ENCODE peak calls at places on chromosomes 16 and 17, in seven cellular contexts. One of them, this sample, is unnamed. For H3K4me1 and H3K27me3, the result is how much of the 10 kb centered on the place peaks cover.

GRCh38 chr16:67779256-67780014 is 26.9 kb downstream of the RANBP10 start:
- DNase-seq in hepatocyte: no peak
- DNase-seq in HCT116: no peak
- DNase-seq in IMR-90: no peak
- DNase-seq in K562: no peak
- DNase-seq in astrocyte: no peak
- DNase-seq in fibroblast of lung: no peak
- DNase-seq in this sample: no peak

GRCh38 chr17:20171741-20172377 is 162.7 kb downstream of the SPECC1 start:
- DNase-seq in astrocyte: peak
- DNase-seq in fibroblast of lung: no peak
- DNase-seq in hepatocyte: peak
- DNase-seq in IMR-90: peak
- DNase-seq in K562: no peak
- DNase-seq in HCT116: no peak
- DNase-seq in this sample: no peak

GRCh38 chr16:75282811-75283281 is 31.4 kb upstream of the BCAR1 start:
- DNase-seq in K562: no peak
- DNase-seq in fibroblast of lung: no peak
- DNase-seq in astrocyte: peak
- DNase-seq in IMR-90: peak
- DNase-seq in HCT116: no peak
- DNase-seq in hepatocyte: no peak
- DNase-seq in this sample: peak

GRCh38 chr16:65068151-65068740 is 53.6 kb downstream of the CDH11 start:
- DNase-seq in hepatocyte: no peak
- DNase-seq in IMR-90: peak
- DNase-seq in HCT116: no peak
- DNase-seq in astrocyte: peak
- DNase-seq in K562: no peak
- DNase-seq in fibroblast of lung: peak
- DNase-seq in this sample: peak

GRCh38 chr17:55496094-55496881 is 15.0 kb downstream of the SMIM36 start:
- DNase-seq in K562: no peak
- DNase-seq in astrocyte: peak
- DNase-seq in IMR-90: peak
- DNase-seq in fibroblast of lung: peak
- DNase-seq in hepatocyte: peak
- DNase-seq in HCT116: no peak
- DNase-seq in this sample: peak

GRCh38 chr16:57357330-57358151 is 1.0 kb upstream of the CCL22 start:
- DNase-seq in IMR-90: no peak
- DNase-seq in astrocyte: no peak
- DNase-seq in K562: no peak
- DNase-seq in hepatocyte: no peak
- DNase-seq in fibroblast of lung: no peak
- DNase-seq in HCT116: no peak
- DNase-seq in this sample: no peak

GRCh38 chr16:380837-381787 is 666 bp downstream of the PGAP6 start:
- DNase-seq in IMR-90: peak
- DNase-seq in fibroblast of lung: no peak
- DNase-seq in hepatocyte: peak
- DNase-seq in K562: peak
- DNase-seq in HCT116: no peak
- DNase-seq in astrocyte: no peak
- DNase-seq in this sample: peak

GRCh38 chr17:17229416-17230098 is 7.4 kb downstream of the FLCN start:
- DNase-seq in IMR-90: no peak
- DNase-seq in astrocyte: no peak
- DNase-seq in HCT116: no peak
- DNase-seq in fibroblast of lung: no peak
- DNase-seq in K562: no peak
- DNase-seq in hepatocyte: no peak
- DNase-seq in this sample: no peak

GRCh38 chr16:3266873-3267537 is 10.6 kb upstream of the MEFV start:
- DNase-seq in HCT116: peak
- DNase-seq in IMR-90: peak
- DNase-seq in K562: no peak
- DNase-seq in astrocyte: peak
- DNase-seq in hepatocyte: peak
- DNase-seq in fibroblast of lung: peak
- DNase-seq in this sample: peak

GRCh38 chr17:72134560-72135399 is 14.0 kb downstream of the SOX9 start:
- DNase-seq in astrocyte: peak
- DNase-seq in HCT116: no peak
- DNase-seq in K562: no peak
- DNase-seq in IMR-90: peak
- DNase-seq in hepatocyte: no peak
- DNase-seq in fibroblast of lung: peak
- DNase-seq in this sample: peak

GRCh38 chr17:31089461-31089860 is 5.3 kb upstream of the NF1 start:
- DNase-seq in K562: no peak
- DNase-seq in hepatocyte: no peak
- DNase-seq in astrocyte: no peak
- DNase-seq in HCT116: no peak
- DNase-seq in fibroblast of lung: no peak
- DNase-seq in IMR-90: no peak
- DNase-seq in this sample: no peak

GRCh38 chr17:19016881-19017280 is 12.3 kb upstream of the FAM83G start:
- DNase-seq in astrocyte: no peak
- DNase-seq in K562: no peak
- DNase-seq in IMR-90: no peak
- DNase-seq in fibroblast of lung: no peak
- DNase-seq in HCT116: no peak
- DNase-seq in hepatocyte: no peak
- DNase-seq in this sample: no peak

GRCh38 chr16:17271687-17272086 is 199.1 kb downstream of the XYLT1 start:
- DNase-seq in HCT116: no peak
- DNase-seq in IMR-90: peak
- DNase-seq in astrocyte: peak
- DNase-seq in fibroblast of lung: peak
- DNase-seq in K562: no peak
- DNase-seq in hepatocyte: peak
- DNase-seq in this sample: peak

GRCh38 chr17:35373984-35374765 is 754 bp upstream of the SLFN11 start:
- DNase-seq in fibroblast of lung: peak
- DNase-seq in K562: no peak
- DNase-seq in astrocyte: peak
- DNase-seq in HCT116: no peak
- DNase-seq in IMR-90: peak
- DNase-seq in hepatocyte: peak
- DNase-seq in this sample: peak

GRCh38 chr16:54817432-54817831 is 113.2 kb upstream of the IRX5 start:
- DNase-seq in HCT116: no peak
- DNase-seq in hepatocyte: no peak
- DNase-seq in K562: peak
- DNase-seq in astrocyte: no peak
- DNase-seq in IMR-90: no peak
- DNase-seq in fibroblast of lung: no peak
- DNase-seq in this sample: peak

GRCh38 chr16:525520-526180 is 1.9 kb upstream of the CAPN15 start:
- DNase-seq in fibroblast of lung: peak
- DNase-seq in K562: no peak
- DNase-seq in astrocyte: peak
- DNase-seq in hepatocyte: peak
- DNase-seq in HCT116: peak
- DNase-seq in IMR-90: peak
- DNase-seq in this sample: peak

GRCh38 chr17:35089846-35090193 is 26.3 kb upstream of the RFFL start:
- DNase-seq in hepatocyte: peak
- DNase-seq in K562: peak
- DNase-seq in IMR-90: peak
- DNase-seq in fibroblast of lung: no peak
- DNase-seq in HCT116: no peak
- DNase-seq in astrocyte: no peak
- DNase-seq in this sample: peak

GRCh38 chr16:65658339-65659275 is 536.7 kb upstream of the CDH11 start:
- DNase-seq in HCT116: no peak
- DNase-seq in IMR-90: peak
- DNase-seq in hepatocyte: peak
- DNase-seq in fibroblast of lung: peak
- DNase-seq in K562: no peak
- DNase-seq in astrocyte: peak
- DNase-seq in this sample: peak

GRCh38 chr17:28467456-28468025 is 5.9 kb upstream of the SLC13A2 start:
- DNase-seq in HCT116: no peak
- DNase-seq in hepatocyte: no peak
- DNase-seq in astrocyte: peak
- DNase-seq in fibroblast of lung: peak
- DNase-seq in IMR-90: peak
- DNase-seq in K562: no peak
- DNase-seq in this sample: peak

GRCh38 chr16:47574091-47575054 is 113.2 kb downstream of the PHKB start:
- DNase-seq in fibroblast of lung: peak
- DNase-seq in astrocyte: peak
- DNase-seq in K562: no peak
- DNase-seq in IMR-90: peak
- DNase-seq in hepatocyte: no peak
- DNase-seq in HCT116: no peak
- DNase-seq in this sample: peak

GRCh38 chr17:11736613-11737289 is 138.5 kb downstream of the DNAH9 start:
- DNase-seq in fibroblast of lung: no peak
- DNase-seq in IMR-90: no peak
- DNase-seq in astrocyte: no peak
- DNase-seq in hepatocyte: no peak
- DNase-seq in K562: no peak
- DNase-seq in HCT116: no peak
- DNase-seq in this sample: no peak

GRCh38 chr17:11742891-11743290 is 144.6 kb downstream of the DNAH9 start:
- DNase-seq in astrocyte: no peak
- DNase-seq in IMR-90: no peak
- DNase-seq in K562: no peak
- DNase-seq in fibroblast of lung: no peak
- DNase-seq in HCT116: no peak
- DNase-seq in hepatocyte: peak
- DNase-seq in this sample: no peak

GRCh38 chr17:11737290-11737679 is 139.0 kb downstream of the DNAH9 start:
- DNase-seq in astrocyte: no peak
- DNase-seq in K562: no peak
- DNase-seq in IMR-90: no peak
- DNase-seq in fibroblast of lung: no peak
- DNase-seq in hepatocyte: no peak
- DNase-seq in HCT116: no peak
- DNase-seq in this sample: no peak

GRCh38 chr17:11739848-11740247 is 141.6 kb downstream of the DNAH9 start:
- DNase-seq in fibroblast of lung: no peak
- DNase-seq in IMR-90: no peak
- DNase-seq in hepatocyte: no peak
- DNase-seq in K562: no peak
- DNase-seq in astrocyte: no peak
- DNase-seq in HCT116: no peak
- DNase-seq in this sample: no peak

DNA sequence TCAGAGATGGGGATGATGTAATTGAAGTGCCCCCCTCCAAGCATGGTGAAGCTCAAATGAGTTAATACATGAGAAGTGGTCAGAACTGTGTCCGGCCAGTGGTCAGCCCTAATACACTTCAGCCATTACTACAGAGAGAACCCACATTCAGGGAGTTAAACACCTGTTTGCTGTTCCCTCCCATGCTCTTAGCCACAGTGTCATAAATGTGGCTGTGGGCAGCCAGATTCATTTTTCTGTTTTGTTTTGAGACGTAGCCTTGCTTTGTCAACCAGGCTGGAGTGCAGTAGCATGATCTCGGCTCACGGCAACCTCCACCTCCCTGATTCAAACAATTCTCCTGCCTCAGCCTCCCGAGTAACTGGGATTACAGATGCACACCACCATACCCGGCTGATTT is 139.9 kb downstream of the DNAH9 start:
- DNase-seq in hepatocyte: no peak
- DNase-seq in HCT116: no peak
- DNase-seq in K562: no peak
- DNase-seq in astrocyte: no peak
- DNase-seq in fibroblast of lung: no peak
- DNase-seq in IMR-90: no peak
- DNase-seq in this sample: no peak
- H3K4me1 ChIP-seq in hepatocyte: under half
- H3K4me1 ChIP-seq in HCT116: under half
- H3K4me1 ChIP-seq in K562: under half
- H3K4me1 ChIP-seq in astrocyte: under half
- H3K4me1 ChIP-seq in fibroblast of lung: under half
- H3K4me1 ChIP-seq in IMR-90: under half
- H3K4me1 ChIP-seq in this sample: under half

GRCh38 chr16:24853169-24853824 is 7.5 kb downstream of the SLC5A11 start:
- DNase-seq in K562: no peak
- DNase-seq in IMR-90: no peak
- DNase-seq in astrocyte: no peak
- DNase-seq in fibroblast of lung: no peak
- DNase-seq in hepatocyte: no peak
- DNase-seq in HCT116: no peak
- DNase-seq in this sample: peak
- H2AFZ ChIP-seq in K562: no peak
- H2AFZ ChIP-seq in IMR-90: peak
- H2AFZ ChIP-seq in astrocyte: peak
- H2AFZ ChIP-seq in fibroblast of lung: peak
- H2AFZ ChIP-seq in hepatocyte: no peak
- H2AFZ ChIP-seq in HCT116: no peak
- H2AFZ ChIP-seq in this sample: peak

GRCh38 chr17:6139447-6139832 is 69.3 kb downstream of the WSCD1 start:
- DNase-seq in fibroblast of lung: no peak
- DNase-seq in K562: no peak
- DNase-seq in IMR-90: no peak
- DNase-seq in astrocyte: no peak
- DNase-seq in hepatocyte: no peak
- DNase-seq in HCT116: no peak
- DNase-seq in this sample: no peak
- H3K27me3 ChIP-seq in fibroblast of lung: under half
- H3K27me3 ChIP-seq in K562: under half
- H3K27me3 ChIP-seq in IMR-90: under half
- H3K27me3 ChIP-seq in astrocyte: under half
- H3K27me3 ChIP-seq in hepatocyte: under half
- H3K27me3 ChIP-seq in HCT116: under half
- H3K27me3 ChIP-seq in this sample: under half

GRCh38 chr16:49544828-49545227 is 171.2 kb downstream of the C16orf78 start:
- DNase-seq in IMR-90: no peak
- DNase-seq in astrocyte: no peak
- DNase-seq in K562: no peak
- DNase-seq in hepatocyte: no peak
- DNase-seq in fibroblast of lung: no peak
- DNase-seq in HCT116: no peak
- DNase-seq in this sample: no peak
- H3K4me1 ChIP-seq in IMR-90: under half
- H3K4me1 ChIP-seq in astrocyte: under half
- H3K4me1 ChIP-seq in K562: under half
- H3K4me1 ChIP-seq in hepatocyte: under half
- H3K4me1 ChIP-seq in fibroblast of lung: under half
- H3K4me1 ChIP-seq in HCT116: under half
- H3K4me1 ChIP-seq in this sample: under half

This sample was measured in GM23248.